ENCODE peak calls at places on chromosomes 12 and 14, in seven cellular contexts. One of them, this sample, is unnamed.

GRCh38 chr12:55126106-55126505 is at the start of gene OR9K2:
- DNase-seq in fibroblast of the aortic adventitia: no peak
- DNase-seq in fibroblast of mammary gland: no peak
- DNase-seq in A549: no peak
- DNase-seq in PC-9: no peak
- DNase-seq in AG10803: no peak
- DNase-seq in GM23338: no peak
- DNase-seq in this sample: no peak

GRCh38 chr12:49550853-49551252 is 12.0 kb downstream of the KCNH3 start:
- DNase-seq in fibroblast of the aortic adventitia: no peak
- DNase-seq in fibroblast of mammary gland: no peak
- DNase-seq in A549: no peak
- DNase-seq in PC-9: no peak
- DNase-seq in AG10803: no peak
- DNase-seq in GM23338: no peak
- DNase-seq in this sample: no peak

GRCh38 chr14:85731198-85731597 is 201.3 kb downstream of the FLRT2 start:
- DNase-seq in fibroblast of the aortic adventitia: peak
- DNase-seq in fibroblast of mammary gland: peak
- DNase-seq in A549: no peak
- DNase-seq in PC-9: no peak
- DNase-seq in AG10803: peak
- DNase-seq in GM23338: no peak
- DNase-seq in this sample: peak

GRCh38 chr14:32384464-32384863 is 55.4 kb downstream of the AKAP6 start:
- DNase-seq in fibroblast of the aortic adventitia: no peak
- DNase-seq in fibroblast of mammary gland: no peak
- DNase-seq in A549: no peak
- DNase-seq in PC-9: no peak
- DNase-seq in AG10803: no peak
- DNase-seq in GM23338: no peak
- DNase-seq in this sample: no peak

GRCh38 chr14:56199976-56200577 is 81.9 kb downstream of the PELI2 start:
- DNase-seq in fibroblast of the aortic adventitia: no peak
- DNase-seq in fibroblast of mammary gland: no peak
- DNase-seq in A549: no peak
- DNase-seq in PC-9: no peak
- DNase-seq in AG10803: peak
- DNase-seq in GM23338: no peak
- DNase-seq in this sample: no peak

GRCh38 chr12:82625523-82625922 is 61.2 kb upstream of the TMTC2 start:
- DNase-seq in fibroblast of the aortic adventitia: no peak
- DNase-seq in fibroblast of mammary gland: no peak
- DNase-seq in A549: no peak
- DNase-seq in PC-9: no peak
- DNase-seq in AG10803: no peak
- DNase-seq in GM23338: peak
- DNase-seq in this sample: no peak

GRCh38 chr12:117583677-117584076 is 222.3 kb upstream of the NOS1 start:
- DNase-seq in fibroblast of the aortic adventitia: no peak
- DNase-seq in fibroblast of mammary gland: no peak
- DNase-seq in A549: no peak
- DNase-seq in PC-9: no peak
- DNase-seq in AG10803: no peak
- DNase-seq in GM23338: peak
- DNase-seq in this sample: no peak

GRCh38 chr12:41946106-41946505 is 198.6 kb downstream of the GXYLT1 start:
- DNase-seq in fibroblast of the aortic adventitia: no peak
- DNase-seq in fibroblast of mammary gland: no peak
- DNase-seq in A549: no peak
- DNase-seq in PC-9: no peak
- DNase-seq in AG10803: no peak
- DNase-seq in GM23338: no peak
- DNase-seq in this sample: no peak

GRCh38 chr12:88142610-88142991 is 494 bp downstream of the TMTC3 start:
- DNase-seq in fibroblast of the aortic adventitia: no peak
- DNase-seq in fibroblast of mammary gland: no peak
- DNase-seq in A549: no peak
- DNase-seq in PC-9: peak
- DNase-seq in AG10803: no peak
- DNase-seq in GM23338: peak
- DNase-seq in this sample: no peak

GRCh38 chr14:21093769-21094681 is 4.4 kb downstream of the ZNF219 start:
- DNase-seq in fibroblast of the aortic adventitia: no peak
- DNase-seq in fibroblast of mammary gland: no peak
- DNase-seq in A549: no peak
- DNase-seq in PC-9: no peak
- DNase-seq in AG10803: no peak
- DNase-seq in GM23338: peak
- DNase-seq in this sample: no peak

GRCh38 chr14:33747749-33748148 is 203.1 kb downstream of the EGLN3 start:
- DNase-seq in fibroblast of the aortic adventitia: no peak
- DNase-seq in fibroblast of mammary gland: no peak
- DNase-seq in A549: no peak
- DNase-seq in PC-9: no peak
- DNase-seq in AG10803: no peak
- DNase-seq in GM23338: no peak
- DNase-seq in this sample: no peak

DNA sequence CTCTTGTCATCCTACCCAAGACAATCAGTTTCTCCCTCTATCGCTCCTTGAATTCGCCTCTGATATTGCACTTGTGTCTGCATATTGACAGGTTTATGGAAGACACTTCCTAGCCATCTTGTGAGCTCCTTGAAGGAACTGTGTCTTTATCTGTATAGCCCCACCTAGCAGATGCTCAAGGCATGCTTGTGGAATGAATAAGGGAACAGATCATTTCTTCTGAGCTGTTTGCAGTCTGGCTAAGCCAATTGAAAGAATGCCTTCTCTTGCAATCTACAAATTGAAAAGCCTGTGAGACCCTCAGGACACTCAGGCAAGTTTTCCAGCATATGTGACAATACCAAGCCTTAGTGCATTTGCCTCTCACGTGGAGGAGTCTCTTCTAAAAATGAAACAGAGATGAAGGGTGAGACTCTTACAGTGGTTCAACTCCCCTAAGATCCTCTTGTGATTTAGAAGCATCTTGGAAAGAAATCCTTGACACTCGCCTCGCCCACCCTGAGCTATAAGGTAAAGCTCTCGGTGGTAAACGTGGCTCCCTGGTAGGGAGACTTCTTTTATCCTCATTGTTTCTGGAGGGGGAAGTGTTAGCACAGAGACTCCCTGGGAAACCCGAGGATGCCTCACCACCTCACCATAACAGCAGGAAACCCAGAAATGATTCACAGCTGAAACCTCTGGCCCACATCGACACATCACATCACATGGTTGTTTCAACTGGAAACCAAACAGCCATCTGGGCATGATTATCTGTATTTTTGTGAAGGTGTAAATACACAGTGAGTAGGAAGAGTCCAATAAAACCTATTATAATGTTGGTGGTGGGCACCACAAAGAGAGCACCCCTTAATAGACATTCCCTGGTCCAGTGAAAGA is 112.3 kb upstream of the BCL2L14 start:
- DNase-seq in fibroblast of the aortic adventitia: peak
- DNase-seq in fibroblast of mammary gland: peak
- DNase-seq in A549: peak
- DNase-seq in PC-9: peak
- DNase-seq in AG10803: peak
- DNase-seq in GM23338: no peak
- DNase-seq in this sample: peak
- TF ChIP-seq CTCF in fibroblast of the aortic adventitia: no peak
- TF ChIP-seq CTCF in fibroblast of mammary gland: peak
- TF ChIP-seq CTCF in A549: no peak
- TF ChIP-seq CTCF in PC-9: no peak
- TF ChIP-seq CTCF in AG10803: peak
- TF ChIP-seq CTCF in GM23338: no peak
- TF ChIP-seq CTCF in this sample: no peak

GRCh38 chr14:26595922-26596721 is 1.7 kb downstream of the NOVA1 start:
- DNase-seq in fibroblast of the aortic adventitia: peak
- DNase-seq in fibroblast of mammary gland: peak
- DNase-seq in A549: no peak
- DNase-seq in PC-9: no peak
- DNase-seq in AG10803: no peak
- DNase-seq in GM23338: no peak
- DNase-seq in this sample: no peak
- H3K4me3 ChIP-seq in fibroblast of the aortic adventitia: peak
- H3K4me3 ChIP-seq in fibroblast of mammary gland: peak
- H3K4me3 ChIP-seq in A549: peak
- H3K4me3 ChIP-seq in PC-9: peak
- H3K4me3 ChIP-seq in AG10803: peak
- H3K4me3 ChIP-seq in GM23338: peak
- H3K4me3 ChIP-seq in this sample: peak

DNA sequence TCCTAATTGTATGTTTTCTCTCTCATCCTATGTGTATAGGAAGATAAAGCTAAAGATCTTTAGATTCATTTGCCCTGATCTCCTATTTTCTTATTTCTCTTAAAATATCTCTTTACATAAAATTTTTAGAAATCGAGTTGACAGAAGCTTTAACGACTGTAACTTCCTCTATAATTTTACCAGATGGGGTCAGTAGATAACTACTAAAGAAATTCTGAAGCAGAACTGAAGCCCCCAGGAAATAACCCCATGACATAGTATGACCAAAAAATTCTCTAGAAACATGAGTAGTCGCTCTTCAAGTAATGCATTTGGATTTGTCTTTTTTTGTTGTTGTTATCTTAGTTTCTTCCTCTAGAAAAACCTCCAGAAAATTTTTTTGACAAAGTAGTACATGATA is 288.0 kb downstream of the ERC1 start:
- DNase-seq in fibroblast of the aortic adventitia: peak
- DNase-seq in fibroblast of mammary gland: no peak
- DNase-seq in A549: no peak
- DNase-seq in PC-9: no peak
- DNase-seq in AG10803: no peak
- DNase-seq in GM23338: no peak
- DNase-seq in this sample: no peak
- TF ChIP-seq CTCF in fibroblast of the aortic adventitia: peak
- TF ChIP-seq CTCF in fibroblast of mammary gland: no peak
- TF ChIP-seq CTCF in A549: peak
- TF ChIP-seq CTCF in PC-9: no peak
- TF ChIP-seq CTCF in AG10803: peak
- TF ChIP-seq CTCF in GM23338: no peak
- TF ChIP-seq CTCF in this sample: no peak

GRCh38 chr12:124901003-124901402 is 13.4 kb downstream of the UBC start:
- DNase-seq in fibroblast of the aortic adventitia: no peak
- DNase-seq in fibroblast of mammary gland: no peak
- DNase-seq in A549: no peak
- DNase-seq in PC-9: no peak
- DNase-seq in AG10803: no peak
- DNase-seq in GM23338: no peak
- DNase-seq in this sample: no peak

GRCh38 chr12:124906606-124907261 is 7.7 kb downstream of the UBC start:
- DNase-seq in fibroblast of the aortic adventitia: peak
- DNase-seq in fibroblast of mammary gland: peak
- DNase-seq in A549: peak
- DNase-seq in PC-9: peak
- DNase-seq in AG10803: peak
- DNase-seq in GM23338: peak
- DNase-seq in this sample: peak

GRCh38 chr12:124904306-124905098 is 9.9 kb downstream of the UBC start:
- DNase-seq in fibroblast of the aortic adventitia: peak
- DNase-seq in fibroblast of mammary gland: peak
- DNase-seq in A549: peak
- DNase-seq in PC-9: peak
- DNase-seq in AG10803: peak
- DNase-seq in GM23338: no peak
- DNase-seq in this sample: no peak

GRCh38 chr12:124898200-124898950 is 16.1 kb downstream of the UBC start:
- DNase-seq in fibroblast of the aortic adventitia: peak
- DNase-seq in fibroblast of mammary gland: peak
- DNase-seq in A549: peak
- DNase-seq in PC-9: peak
- DNase-seq in AG10803: no peak
- DNase-seq in GM23338: peak
- DNase-seq in this sample: no peak

GRCh38 chr12:124902916-124903315 is 11.5 kb downstream of the UBC start:
- DNase-seq in fibroblast of the aortic adventitia: no peak
- DNase-seq in fibroblast of mammary gland: no peak
- DNase-seq in A549: no peak
- DNase-seq in PC-9: no peak
- DNase-seq in AG10803: no peak
- DNase-seq in GM23338: no peak
- DNase-seq in this sample: no peak
- H3K4me3 ChIP-seq in fibroblast of the aortic adventitia: no peak
- H3K4me3 ChIP-seq in fibroblast of mammary gland: no peak
- H3K4me3 ChIP-seq in A549: no peak
- H3K4me3 ChIP-seq in PC-9: no peak
- H3K4me3 ChIP-seq in AG10803: no peak
- H3K4me3 ChIP-seq in GM23338: no peak
- H3K4me3 ChIP-seq in this sample: no peak

GRCh38 chr14:103329421-103330347 is 4.4 kb upstream of the EIF5 start:
- DNase-seq in fibroblast of the aortic adventitia: peak
- DNase-seq in fibroblast of mammary gland: peak
- DNase-seq in A549: peak
- DNase-seq in PC-9: no peak
- DNase-seq in AG10803: peak
- DNase-seq in GM23338: no peak
- DNase-seq in this sample: no peak
- TF ChIP-seq CTCF in fibroblast of the aortic adventitia: no peak
- TF ChIP-seq CTCF in fibroblast of mammary gland: no peak
- TF ChIP-seq CTCF in A549: no peak
- TF ChIP-seq CTCF in PC-9: no peak
- TF ChIP-seq CTCF in AG10803: no peak
- TF ChIP-seq CTCF in GM23338: no peak
- TF ChIP-seq CTCF in this sample: no peak

DNA sequence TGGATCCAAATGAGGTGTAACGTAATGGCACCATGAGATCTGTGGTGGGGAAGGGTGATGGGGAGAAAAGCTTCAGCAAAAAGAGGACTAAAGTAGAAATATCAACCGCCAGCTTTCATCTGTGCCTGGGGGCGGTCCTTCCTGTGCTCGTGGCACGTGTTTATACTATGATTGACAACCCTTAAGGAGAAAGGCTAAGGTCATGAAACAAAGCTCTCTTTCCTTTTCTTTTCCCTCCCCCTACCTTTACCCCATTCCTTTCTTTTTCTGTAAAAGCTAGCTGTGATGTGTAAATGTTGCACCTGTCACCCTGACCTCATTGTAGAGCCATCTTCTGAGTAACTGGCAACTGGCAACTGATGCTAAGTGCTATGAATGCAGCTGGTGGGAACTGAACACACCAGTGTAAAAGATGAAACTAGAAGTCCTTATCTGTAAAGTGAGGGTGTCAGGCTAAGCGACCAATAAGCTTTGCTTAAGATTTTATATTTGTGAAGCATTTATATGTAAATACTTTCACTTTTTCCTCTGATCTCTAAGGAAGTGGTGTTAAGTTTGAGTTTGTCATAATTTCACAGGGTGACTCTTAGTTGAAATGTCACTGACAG is 102.8 kb upstream of the BCAT1 start:
- DNase-seq in fibroblast of the aortic adventitia: no peak
- DNase-seq in fibroblast of mammary gland: no peak
- DNase-seq in A549: no peak
- DNase-seq in PC-9: no peak
- DNase-seq in AG10803: no peak
- DNase-seq in GM23338: no peak
- DNase-seq in this sample: no peak
- H3K4me3 ChIP-seq in fibroblast of the aortic adventitia: no peak
- H3K4me3 ChIP-seq in fibroblast of mammary gland: no peak
- H3K4me3 ChIP-seq in A549: no peak
- H3K4me3 ChIP-seq in PC-9: no peak
- H3K4me3 ChIP-seq in AG10803: no peak
- H3K4me3 ChIP-seq in GM23338: no peak
- H3K4me3 ChIP-seq in this sample: no peak

GRCh38 chr14:105167303-105168092 is 1.1 kb downstream of the JAG2 start:
- DNase-seq in fibroblast of the aortic adventitia: no peak
- DNase-seq in fibroblast of mammary gland: no peak
- DNase-seq in A549: no peak
- DNase-seq in PC-9: no peak
- DNase-seq in AG10803: no peak
- DNase-seq in GM23338: peak
- DNase-seq in this sample: no peak
- TF ChIP-seq CTCF in fibroblast of the aortic adventitia: no peak
- TF ChIP-seq CTCF in fibroblast of mammary gland: no peak
- TF ChIP-seq CTCF in A549: peak
- TF ChIP-seq CTCF in PC-9: peak
- TF ChIP-seq CTCF in AG10803: no peak
- TF ChIP-seq CTCF in GM23338: peak
- TF ChIP-seq CTCF in this sample: no peak